ENCODE peak calls at places on chromosomes 13 and 19, in ten cellular contexts. One of them, this sample, is unnamed.

GRCh38 chr13:42049454-42049780 is 969 bp downstream of the DGKH start:
- DNase-seq in vagina: no peak
- DNase-seq in endothelial cell of umbilical vein: no peak
- DNase-seq in upper lobe of left lung: no peak
- DNase-seq in SK-N-SH: no peak
- DNase-seq in transverse colon: no peak
- DNase-seq in spleen: no peak
- DNase-seq in breast epithelium: no peak
- DNase-seq in HCT116: no peak
- DNase-seq in esophagus muscularis mucosa: no peak
- DNase-seq in this sample: no peak

GRCh38 chr19:45507864-45508680 is 793 bp downstream of the VASP start:
- DNase-seq in transverse colon: peak; percentile 79
- DNase-seq in vagina: no peak
- DNase-seq in spleen: peak; percentile 91
- DNase-seq in breast epithelium: no peak
- DNase-seq in SK-N-SH: no peak
- DNase-seq in upper lobe of left lung: peak; percentile 74
- DNase-seq in endothelial cell of umbilical vein: peak; percentile 24
- DNase-seq in esophagus muscularis mucosa: no peak
- DNase-seq in HCT116: no peak
- DNase-seq in this sample: peak; percentile 89

GRCh38 chr19:40596608-40597328 is 4.4 kb upstream of the LTBP4 start:
- DNase-seq in transverse colon: peak; percentile 56
- DNase-seq in breast epithelium: no peak
- DNase-seq in spleen: no peak
- DNase-seq in HCT116: peak; percentile 67
- DNase-seq in endothelial cell of umbilical vein: peak; percentile 60
- DNase-seq in vagina: no peak
- DNase-seq in esophagus muscularis mucosa: no peak
- DNase-seq in SK-N-SH: peak; percentile 76
- DNase-seq in upper lobe of left lung: peak; percentile 59
- DNase-seq in this sample: peak; percentile 83

GRCh38 chr13:80840313-80840976 is 499.5 kb upstream of the SPRY2 start:
- DNase-seq in vagina: no peak
- DNase-seq in HCT116: no peak
- DNase-seq in breast epithelium: no peak
- DNase-seq in upper lobe of left lung: no peak
- DNase-seq in SK-N-SH: no peak
- DNase-seq in esophagus muscularis mucosa: no peak
- DNase-seq in spleen: no peak
- DNase-seq in endothelial cell of umbilical vein: peak; percentile 59
- DNase-seq in transverse colon: no peak
- DNase-seq in this sample: no peak

GRCh38 chr19:45117167-45117594 is 24.2 kb downstream of the PPP1R37 start:
- DNase-seq in transverse colon: peak; percentile 65
- DNase-seq in endothelial cell of umbilical vein: no peak
- DNase-seq in spleen: no peak
- DNase-seq in SK-N-SH: no peak
- DNase-seq in breast epithelium: no peak
- DNase-seq in HCT116: no peak
- DNase-seq in upper lobe of left lung: peak; percentile 35
- DNase-seq in esophagus muscularis mucosa: no peak
- DNase-seq in vagina: no peak
- DNase-seq in this sample: no peak

GRCh38 chr13:64078025-64078424 is 2662.4 kb upstream of the PCDH20 start:
- DNase-seq in spleen: no peak
- DNase-seq in upper lobe of left lung: no peak
- DNase-seq in esophagus muscularis mucosa: no peak
- DNase-seq in transverse colon: no peak
- DNase-seq in SK-N-SH: peak; percentile 3
- DNase-seq in breast epithelium: no peak
- DNase-seq in vagina: no peak
- DNase-seq in HCT116: no peak
- DNase-seq in endothelial cell of umbilical vein: no peak
- DNase-seq in this sample: no peak

GRCh38 chr19:2755448-2755705 is 15.6 kb upstream of the SLC39A3 start:
- DNase-seq in spleen: peak; percentile 54
- DNase-seq in upper lobe of left lung: no peak
- DNase-seq in SK-N-SH: no peak
- DNase-seq in transverse colon: no peak
- DNase-seq in endothelial cell of umbilical vein: no peak
- DNase-seq in breast epithelium: no peak
- DNase-seq in HCT116: no peak
- DNase-seq in vagina: no peak
- DNase-seq in esophagus muscularis mucosa: no peak
- DNase-seq in this sample: no peak

GRCh38 chr13:100523437-100523836 is 65.2 kb downstream of the GGACT start:
- DNase-seq in spleen: no peak
- DNase-seq in SK-N-SH: no peak
- DNase-seq in breast epithelium: no peak
- DNase-seq in transverse colon: no peak
- DNase-seq in HCT116: no peak
- DNase-seq in vagina: no peak
- DNase-seq in upper lobe of left lung: no peak
- DNase-seq in esophagus muscularis mucosa: no peak
- DNase-seq in endothelial cell of umbilical vein: no peak
- DNase-seq in this sample: no peak

GRCh38 chr19:31659897-31660210 is 310.6 kb upstream of the TSHZ3 start:
- DNase-seq in esophagus muscularis mucosa: no peak
- DNase-seq in transverse colon: no peak
- DNase-seq in upper lobe of left lung: no peak
- DNase-seq in vagina: no peak
- DNase-seq in breast epithelium: no peak
- DNase-seq in spleen: no peak
- DNase-seq in endothelial cell of umbilical vein: no peak
- DNase-seq in SK-N-SH: no peak
- DNase-seq in HCT116: no peak
- DNase-seq in this sample: no peak

GRCh38 chr19:53432088-53432661 is 391 bp downstream of the ZNF761 start:
- DNase-seq in upper lobe of left lung: peak; percentile 24
- DNase-seq in HCT116: no peak
- DNase-seq in breast epithelium: no peak
- DNase-seq in esophagus muscularis mucosa: no peak
- DNase-seq in SK-N-SH: peak; percentile 50
- DNase-seq in vagina: no peak
- DNase-seq in transverse colon: peak; percentile 34
- DNase-seq in endothelial cell of umbilical vein: peak; percentile 35
- DNase-seq in spleen: peak; percentile 83
- DNase-seq in this sample: peak; percentile 76

DNA sequence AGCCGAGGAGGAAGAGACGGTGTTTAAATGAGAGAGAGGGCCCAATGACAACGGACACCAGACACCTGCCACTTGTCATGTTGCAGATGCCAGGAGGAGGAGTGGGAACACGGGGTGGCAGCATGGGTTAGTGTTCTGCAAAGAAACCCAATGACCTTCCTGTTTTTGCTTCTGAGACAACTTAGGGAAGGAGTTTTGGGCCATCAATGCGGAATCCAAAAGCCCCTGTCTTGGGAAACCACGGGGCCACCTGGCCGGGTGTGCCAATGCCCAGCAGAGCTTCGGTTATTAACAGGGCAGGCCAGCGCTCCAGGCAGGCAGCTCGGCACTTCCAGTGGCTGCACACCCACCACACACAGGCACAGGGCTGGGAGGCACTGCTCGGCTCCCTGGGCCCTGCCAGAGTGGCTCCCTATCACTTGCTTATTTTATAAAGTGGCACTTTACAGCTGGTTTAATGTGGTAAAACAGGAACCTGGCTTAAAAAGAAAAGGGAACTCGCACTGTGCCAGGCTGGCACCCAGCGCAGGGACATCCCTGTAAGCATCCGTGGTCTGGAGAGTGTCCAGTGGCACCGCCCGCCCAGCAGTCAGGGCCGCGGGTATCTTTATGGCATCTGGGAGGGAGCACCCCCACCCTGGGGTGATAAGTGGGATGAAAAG is 19.1 kb downstream of the ELL start:
- DNase-seq in spleen: peak; percentile 85
- DNase-seq in transverse colon: peak; percentile 40
- DNase-seq in esophagus muscularis mucosa: no peak
- DNase-seq in vagina: no peak
- DNase-seq in HCT116: no peak
- DNase-seq in breast epithelium: no peak
- DNase-seq in upper lobe of left lung: peak; percentile 54
- DNase-seq in endothelial cell of umbilical vein: no peak
- DNase-seq in SK-N-SH: peak; percentile 70
- DNase-seq in this sample: peak; percentile 84
- TF ChIP-seq POLR2AphosphoS5 in spleen: no peak
- TF ChIP-seq POLR2AphosphoS5 in transverse colon: no peak
- TF ChIP-seq POLR2AphosphoS5 in esophagus muscularis mucosa: no peak
- TF ChIP-seq POLR2AphosphoS5 in vagina: no peak
- TF ChIP-seq POLR2AphosphoS5 in HCT116: no peak
- TF ChIP-seq POLR2AphosphoS5 in breast epithelium: no peak
- TF ChIP-seq POLR2AphosphoS5 in upper lobe of left lung: no peak
- TF ChIP-seq POLR2AphosphoS5 in endothelial cell of umbilical vein: no peak
- TF ChIP-seq POLR2AphosphoS5 in SK-N-SH: no peak
- TF ChIP-seq POLR2AphosphoS5 in this sample: no peak

DNA sequence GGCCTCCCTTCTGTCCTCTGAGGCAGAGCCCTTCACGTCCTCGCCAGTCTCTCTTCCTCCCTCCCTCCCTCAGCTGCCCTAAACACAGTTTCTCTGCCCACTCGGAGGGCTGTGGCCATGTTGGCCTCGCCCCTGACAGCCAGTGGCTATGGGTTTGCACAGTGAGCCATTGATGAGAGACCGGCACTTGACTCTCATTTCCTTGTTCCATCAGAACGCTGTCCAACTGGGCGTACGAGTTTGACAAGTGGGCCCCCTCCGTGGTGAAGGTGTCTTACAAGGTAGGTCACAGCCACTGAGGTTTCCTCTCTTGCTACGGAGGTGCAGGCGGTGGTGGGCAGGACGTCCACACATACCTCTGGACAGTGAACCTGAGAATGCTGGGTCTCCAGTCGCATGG is 57.9 kb downstream of the SMARCA4 start:
- DNase-seq in esophagus muscularis mucosa: no peak
- DNase-seq in endothelial cell of umbilical vein: no peak
- DNase-seq in HCT116: no peak
- DNase-seq in SK-N-SH: no peak
- DNase-seq in upper lobe of left lung: peak; percentile 83
- DNase-seq in transverse colon: no peak
- DNase-seq in spleen: no peak
- DNase-seq in breast epithelium: no peak
- DNase-seq in vagina: no peak
- DNase-seq in this sample: no peak
- TF ChIP-seq POLR2AphosphoS5 in esophagus muscularis mucosa: no peak
- TF ChIP-seq POLR2AphosphoS5 in endothelial cell of umbilical vein: no peak
- TF ChIP-seq POLR2AphosphoS5 in HCT116: no peak
- TF ChIP-seq POLR2AphosphoS5 in SK-N-SH: no peak
- TF ChIP-seq POLR2AphosphoS5 in upper lobe of left lung: no peak
- TF ChIP-seq POLR2AphosphoS5 in transverse colon: no peak
- TF ChIP-seq POLR2AphosphoS5 in spleen: no peak
- TF ChIP-seq POLR2AphosphoS5 in breast epithelium: no peak
- TF ChIP-seq POLR2AphosphoS5 in vagina: no peak
- TF ChIP-seq POLR2AphosphoS5 in this sample: no peak

GRCh38 chr19:34215666-34216038 is 38.7 kb upstream of the GARRE1 start:
- DNase-seq in esophagus muscularis mucosa: no peak
- DNase-seq in HCT116: no peak
- DNase-seq in upper lobe of left lung: no peak
- DNase-seq in vagina: no peak
- DNase-seq in endothelial cell of umbilical vein: no peak
- DNase-seq in spleen: no peak
- DNase-seq in breast epithelium: no peak
- DNase-seq in SK-N-SH: no peak
- DNase-seq in transverse colon: no peak
- DNase-seq in this sample: no peak

GRCh38 chr19:34218818-34219164 is 35.6 kb upstream of the GARRE1 start:
- DNase-seq in HCT116: no peak
- DNase-seq in spleen: no peak
- DNase-seq in vagina: no peak
- DNase-seq in transverse colon: no peak
- DNase-seq in upper lobe of left lung: no peak
- DNase-seq in breast epithelium: no peak
- DNase-seq in esophagus muscularis mucosa: no peak
- DNase-seq in SK-N-SH: no peak
- DNase-seq in endothelial cell of umbilical vein: peak; percentile 53
- DNase-seq in this sample: no peak

GRCh38 chr19:34215006-34215665 is 39.2 kb upstream of the GARRE1 start:
- DNase-seq in transverse colon: no peak
- DNase-seq in esophagus muscularis mucosa: no peak
- DNase-seq in spleen: no peak
- DNase-seq in endothelial cell of umbilical vein: no peak
- DNase-seq in vagina: no peak
- DNase-seq in SK-N-SH: no peak
- DNase-seq in HCT116: no peak
- DNase-seq in breast epithelium: no peak
- DNase-seq in upper lobe of left lung: no peak
- DNase-seq in this sample: no peak

GRCh38 chr19:34220472-34221063 is 33.8 kb upstream of the GARRE1 start:
- DNase-seq in esophagus muscularis mucosa: no peak
- DNase-seq in spleen: no peak
- DNase-seq in HCT116: peak; percentile 64
- DNase-seq in SK-N-SH: peak; percentile 67
- DNase-seq in transverse colon: peak; percentile 65
- DNase-seq in breast epithelium: peak; percentile 57
- DNase-seq in endothelial cell of umbilical vein: peak; percentile 71
- DNase-seq in vagina: no peak
- DNase-seq in upper lobe of left lung: peak; percentile 51
- DNase-seq in this sample: peak; percentile 69

DNA sequence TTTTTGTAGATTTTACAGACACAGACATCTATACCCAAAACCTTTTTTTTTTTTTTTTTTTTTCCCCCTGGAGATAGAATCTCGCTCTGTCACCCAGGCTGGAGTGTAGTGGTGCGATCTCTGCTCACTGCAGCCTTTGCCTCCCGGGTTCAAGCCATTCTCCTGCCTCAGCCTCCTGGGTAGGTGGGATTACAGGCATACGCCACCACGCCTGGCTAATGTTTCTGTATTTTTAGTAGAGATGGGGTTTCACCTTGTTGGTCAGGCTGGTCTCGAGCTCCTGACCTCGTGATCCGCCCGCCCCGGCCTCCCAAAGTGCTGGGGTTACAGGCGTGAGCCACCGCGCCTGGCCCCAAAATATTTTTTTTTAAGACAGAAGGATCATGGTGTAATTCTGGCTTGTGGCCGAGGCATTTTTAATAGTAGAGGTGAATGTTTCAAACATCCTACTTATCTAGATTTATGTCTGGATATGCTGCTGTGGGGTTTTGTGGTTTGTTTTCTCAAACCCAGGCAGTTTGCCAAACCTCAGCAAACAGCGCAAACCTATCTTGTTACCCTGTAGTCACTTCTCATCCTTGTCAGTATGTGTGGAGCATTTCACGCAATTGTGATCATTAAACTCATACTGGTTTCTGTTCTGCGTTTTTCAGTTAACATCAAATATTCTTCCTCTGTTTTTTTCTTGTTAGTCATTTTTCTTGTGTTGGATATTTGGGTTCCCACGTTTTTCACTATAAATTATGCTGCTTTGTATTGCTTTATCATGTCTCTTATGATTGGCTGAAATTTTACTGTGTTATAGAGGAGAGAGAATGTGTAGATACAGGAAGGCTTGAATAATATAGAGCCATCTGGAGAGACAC is 36.2 kb upstream of the GARRE1 start:
- DNase-seq in spleen: no peak
- DNase-seq in transverse colon: peak; percentile 43
- DNase-seq in HCT116: no peak
- DNase-seq in endothelial cell of umbilical vein: peak; percentile 58
- DNase-seq in upper lobe of left lung: no peak
- DNase-seq in breast epithelium: no peak
- DNase-seq in vagina: no peak
- DNase-seq in esophagus muscularis mucosa: no peak
- DNase-seq in SK-N-SH: peak; percentile 46
- DNase-seq in this sample: no peak
- TF ChIP-seq POLR2AphosphoS5 in spleen: peak; percentile 8
- TF ChIP-seq POLR2AphosphoS5 in transverse colon: no peak
- TF ChIP-seq POLR2AphosphoS5 in HCT116: no peak
- TF ChIP-seq POLR2AphosphoS5 in endothelial cell of umbilical vein: no peak
- TF ChIP-seq POLR2AphosphoS5 in upper lobe of left lung: no peak
- TF ChIP-seq POLR2AphosphoS5 in breast epithelium: no peak
- TF ChIP-seq POLR2AphosphoS5 in vagina: no peak
- TF ChIP-seq POLR2AphosphoS5 in esophagus muscularis mucosa: no peak
- TF ChIP-seq POLR2AphosphoS5 in SK-N-SH: peak; percentile 87
- TF ChIP-seq POLR2AphosphoS5 in this sample: no peak

GRCh38 chr13:35474551-35474950 is 1.9 kb downstream of the MAB21L1 start:
- DNase-seq in upper lobe of left lung: no peak
- DNase-seq in HCT116: no peak
- DNase-seq in spleen: no peak
- DNase-seq in breast epithelium: no peak
- DNase-seq in transverse colon: no peak
- DNase-seq in endothelial cell of umbilical vein: no peak
- DNase-seq in SK-N-SH: no peak
- DNase-seq in vagina: no peak
- DNase-seq in esophagus muscularis mucosa: no peak
- DNase-seq in this sample: no peak
- TF ChIP-seq POLR2AphosphoS5 in upper lobe of left lung: no peak
- TF ChIP-seq POLR2AphosphoS5 in HCT116: no peak
- TF ChIP-seq POLR2AphosphoS5 in spleen: no peak
- TF ChIP-seq POLR2AphosphoS5 in breast epithelium: no peak
- TF ChIP-seq POLR2AphosphoS5 in transverse colon: no peak
- TF ChIP-seq POLR2AphosphoS5 in endothelial cell of umbilical vein: no peak
- TF ChIP-seq POLR2AphosphoS5 in SK-N-SH: peak; percentile 53
- TF ChIP-seq POLR2AphosphoS5 in vagina: no peak
- TF ChIP-seq POLR2AphosphoS5 in esophagus muscularis mucosa: no peak
- TF ChIP-seq POLR2AphosphoS5 in this sample: no peak